ENCODE peak calls at places on chromosomes 16 and 17, in nine cellular contexts. One of them, this sample, is unnamed.

GRCh38 chr17:6556121-6557039 is at the start of gene PITPNM3:
- DNase-seq in HepG2: no peak
- DNase-seq in IMR-90: no peak
- DNase-seq in adrenal gland: peak
- DNase-seq in body of pancreas: peak
- DNase-seq in transverse colon: peak
- DNase-seq in esophagus squamous epithelium: no peak
- DNase-seq in stomach: peak
- DNase-seq in gastrocnemius medialis: no peak
- DNase-seq in this sample: no peak

GRCh38 chr16:69711115-69711740 is 15.1 kb downstream of the NQO1 start:
- DNase-seq in esophagus squamous epithelium: no peak
- DNase-seq in adrenal gland: peak
- DNase-seq in gastrocnemius medialis: no peak
- DNase-seq in HepG2: no peak
- DNase-seq in IMR-90: peak
- DNase-seq in body of pancreas: peak
- DNase-seq in transverse colon: peak
- DNase-seq in stomach: peak
- DNase-seq in this sample: peak

GRCh38 chr17:75832652-75833400 is 11.4 kb downstream of the UNC13D start:
- DNase-seq in body of pancreas: no peak
- DNase-seq in adrenal gland: no peak
- DNase-seq in HepG2: no peak
- DNase-seq in gastrocnemius medialis: no peak
- DNase-seq in IMR-90: no peak
- DNase-seq in esophagus squamous epithelium: no peak
- DNase-seq in transverse colon: no peak
- DNase-seq in stomach: no peak
- DNase-seq in this sample: no peak

GRCh38 chr17:37689317-37689716 is 46.1 kb upstream of the DDX52 start:
- DNase-seq in esophagus squamous epithelium: no peak
- DNase-seq in adrenal gland: no peak
- DNase-seq in gastrocnemius medialis: no peak
- DNase-seq in HepG2: peak
- DNase-seq in transverse colon: no peak
- DNase-seq in IMR-90: no peak
- DNase-seq in body of pancreas: no peak
- DNase-seq in stomach: no peak
- DNase-seq in this sample: no peak

GRCh38 chr17:71900830-71901229 is 220.0 kb upstream of the SOX9 start:
- DNase-seq in transverse colon: no peak
- DNase-seq in HepG2: no peak
- DNase-seq in adrenal gland: no peak
- DNase-seq in stomach: no peak
- DNase-seq in body of pancreas: no peak
- DNase-seq in IMR-90: peak
- DNase-seq in esophagus squamous epithelium: no peak
- DNase-seq in gastrocnemius medialis: no peak
- DNase-seq in this sample: no peak

GRCh38 chr17:30548189-30548588 is 71.0 kb downstream of the GOSR1 start:
- DNase-seq in gastrocnemius medialis: no peak
- DNase-seq in body of pancreas: no peak
- DNase-seq in transverse colon: no peak
- DNase-seq in HepG2: no peak
- DNase-seq in stomach: no peak
- DNase-seq in esophagus squamous epithelium: no peak
- DNase-seq in adrenal gland: no peak
- DNase-seq in IMR-90: no peak
- DNase-seq in this sample: no peak

GRCh38 chr17:40550608-40551007 is 14.7 kb downstream of the CCR7 start:
- DNase-seq in HepG2: no peak
- DNase-seq in esophagus squamous epithelium: no peak
- DNase-seq in transverse colon: peak
- DNase-seq in IMR-90: peak
- DNase-seq in adrenal gland: peak
- DNase-seq in gastrocnemius medialis: peak
- DNase-seq in body of pancreas: peak
- DNase-seq in stomach: peak
- DNase-seq in this sample: peak

GRCh38 chr16:72404299-72404698 is 232.3 kb upstream of the PMFBP1 start:
- DNase-seq in esophagus squamous epithelium: no peak
- DNase-seq in gastrocnemius medialis: no peak
- DNase-seq in adrenal gland: no peak
- DNase-seq in body of pancreas: no peak
- DNase-seq in HepG2: no peak
- DNase-seq in IMR-90: peak
- DNase-seq in transverse colon: no peak
- DNase-seq in stomach: no peak
- DNase-seq in this sample: no peak

GRCh38 chr16:27867122-27868110 is 196.1 kb downstream of the GSG1L start:
- DNase-seq in HepG2: peak
- DNase-seq in IMR-90: peak
- DNase-seq in transverse colon: peak
- DNase-seq in gastrocnemius medialis: no peak
- DNase-seq in adrenal gland: peak
- DNase-seq in body of pancreas: peak
- DNase-seq in stomach: peak
- DNase-seq in esophagus squamous epithelium: no peak
- DNase-seq in this sample: peak

GRCh38 chr17:17837966-17838962 is 1.5 kb upstream of the SREBF1 start:
- DNase-seq in body of pancreas: no peak
- DNase-seq in transverse colon: peak
- DNase-seq in IMR-90: peak
- DNase-seq in gastrocnemius medialis: no peak
- DNase-seq in esophagus squamous epithelium: no peak
- DNase-seq in adrenal gland: peak
- DNase-seq in stomach: no peak
- DNase-seq in HepG2: peak
- DNase-seq in this sample: no peak

GRCh38 chr17:36945959-36946725 is 2.6 kb upstream of the AATF start:
- DNase-seq in gastrocnemius medialis: no peak
- DNase-seq in transverse colon: no peak
- DNase-seq in HepG2: no peak
- DNase-seq in adrenal gland: no peak
- DNase-seq in IMR-90: no peak
- DNase-seq in esophagus squamous epithelium: no peak
- DNase-seq in stomach: no peak
- DNase-seq in body of pancreas: no peak
- DNase-seq in this sample: no peak

DNA sequence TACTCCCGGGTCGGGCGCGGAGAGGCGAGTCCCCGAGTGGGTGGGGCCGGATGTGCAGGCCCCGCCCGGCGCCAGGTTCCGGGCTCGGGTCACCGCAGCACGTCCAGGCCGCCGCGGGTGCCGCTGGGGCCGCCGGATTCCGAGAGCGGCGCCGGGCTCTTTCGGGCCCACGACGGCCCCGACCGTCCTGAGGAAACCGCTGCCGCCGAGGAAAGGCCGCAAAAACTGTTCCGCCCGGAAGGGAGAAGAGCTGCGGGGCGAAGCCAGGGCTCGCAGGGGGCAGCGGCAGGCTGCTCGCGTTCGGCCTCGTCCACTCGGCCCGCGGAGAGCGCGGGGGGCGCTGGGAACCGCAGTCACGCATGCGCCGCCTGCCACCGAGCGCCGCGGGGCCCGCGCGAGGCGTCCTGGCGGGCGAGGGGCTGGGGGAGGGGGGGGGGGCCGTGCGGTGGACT is at the start of gene ZKSCAN2:
- DNase-seq in gastrocnemius medialis: peak
- DNase-seq in transverse colon: peak
- DNase-seq in adrenal gland: peak
- DNase-seq in esophagus squamous epithelium: peak
- DNase-seq in IMR-90: peak
- DNase-seq in HepG2: peak
- DNase-seq in stomach: peak
- DNase-seq in body of pancreas: peak
- DNase-seq in this sample: peak
- TF ChIP-seq POLR2A in gastrocnemius medialis: peak
- TF ChIP-seq POLR2A in transverse colon: peak
- TF ChIP-seq POLR2A in adrenal gland: peak
- TF ChIP-seq POLR2A in esophagus squamous epithelium: no peak
- TF ChIP-seq POLR2A in IMR-90: peak
- TF ChIP-seq POLR2A in HepG2: peak
- TF ChIP-seq POLR2A in stomach: peak
- TF ChIP-seq POLR2A in body of pancreas: peak
- TF ChIP-seq POLR2A in this sample: peak

GRCh38 chr16:10753670-10754069 is 10.0 kb downstream of the NUBP1 start:
- DNase-seq in esophagus squamous epithelium: no peak
- DNase-seq in transverse colon: no peak
- DNase-seq in adrenal gland: no peak
- DNase-seq in stomach: no peak
- DNase-seq in IMR-90: no peak
- DNase-seq in HepG2: no peak
- DNase-seq in gastrocnemius medialis: no peak
- DNase-seq in body of pancreas: no peak
- DNase-seq in this sample: no peak

GRCh38 chr16:10752843-10753523 is 9.3 kb downstream of the NUBP1 start:
- DNase-seq in adrenal gland: peak
- DNase-seq in gastrocnemius medialis: peak
- DNase-seq in IMR-90: no peak
- DNase-seq in body of pancreas: no peak
- DNase-seq in esophagus squamous epithelium: peak
- DNase-seq in HepG2: no peak
- DNase-seq in stomach: peak
- DNase-seq in transverse colon: peak
- DNase-seq in this sample: no peak

GRCh38 chr16:10749680-10750035 is 6.0 kb downstream of the NUBP1 start:
- DNase-seq in esophagus squamous epithelium: no peak
- DNase-seq in stomach: no peak
- DNase-seq in adrenal gland: peak
- DNase-seq in transverse colon: no peak
- DNase-seq in IMR-90: peak
- DNase-seq in HepG2: no peak
- DNase-seq in body of pancreas: no peak
- DNase-seq in gastrocnemius medialis: no peak
- DNase-seq in this sample: no peak

GRCh38 chr16:10750793-10751192 is 7.2 kb downstream of the NUBP1 start:
- DNase-seq in gastrocnemius medialis: no peak
- DNase-seq in stomach: no peak
- DNase-seq in adrenal gland: no peak
- DNase-seq in transverse colon: no peak
- DNase-seq in body of pancreas: no peak
- DNase-seq in esophagus squamous epithelium: no peak
- DNase-seq in HepG2: no peak
- DNase-seq in IMR-90: no peak
- DNase-seq in this sample: no peak

GRCh38 chr16:10751291-10751697 is 7.7 kb downstream of the NUBP1 start:
- DNase-seq in transverse colon: no peak
- DNase-seq in esophagus squamous epithelium: no peak
- DNase-seq in adrenal gland: peak
- DNase-seq in stomach: no peak
- DNase-seq in HepG2: peak
- DNase-seq in IMR-90: no peak
- DNase-seq in body of pancreas: no peak
- DNase-seq in gastrocnemius medialis: no peak
- DNase-seq in this sample: no peak
- H3K27ac ChIP-seq in transverse colon: no peak
- H3K27ac ChIP-seq in esophagus squamous epithelium: no peak
- H3K27ac ChIP-seq in adrenal gland: no peak
- H3K27ac ChIP-seq in stomach: no peak
- H3K27ac ChIP-seq in HepG2: no peak
- H3K27ac ChIP-seq in IMR-90: no peak
- H3K27ac ChIP-seq in body of pancreas: no peak
- H3K27ac ChIP-seq in gastrocnemius medialis: no peak
- H3K27ac ChIP-seq in this sample: no peak

GRCh38 chr16:86285938-86286921 is 224.1 kb upstream of the FOXF1 start:
- DNase-seq in HepG2: no peak
- DNase-seq in stomach: no peak
- DNase-seq in IMR-90: peak
- DNase-seq in gastrocnemius medialis: no peak
- DNase-seq in adrenal gland: no peak
- DNase-seq in transverse colon: no peak
- DNase-seq in esophagus squamous epithelium: no peak
- DNase-seq in body of pancreas: no peak
- DNase-seq in this sample: no peak
- H3K4me3 ChIP-seq in HepG2: no peak
- H3K4me3 ChIP-seq in stomach: peak
- H3K4me3 ChIP-seq in IMR-90: no peak
- H3K4me3 ChIP-seq in gastrocnemius medialis: no peak
- H3K4me3 ChIP-seq in adrenal gland: no peak
- H3K4me3 ChIP-seq in transverse colon: peak
- H3K4me3 ChIP-seq in esophagus squamous epithelium: peak
- H3K4me3 ChIP-seq in body of pancreas: no peak
- H3K4me3 ChIP-seq in this sample: no peak

GRCh38 chr17:80937501-80938356 is 53.9 kb upstream of the CHMP6 start:
- DNase-seq in body of pancreas: no peak
- DNase-seq in esophagus squamous epithelium: no peak
- DNase-seq in HepG2: no peak
- DNase-seq in transverse colon: no peak
- DNase-seq in stomach: no peak
- DNase-seq in gastrocnemius medialis: no peak
- DNase-seq in adrenal gland: peak
- DNase-seq in IMR-90: no peak
- DNase-seq in this sample: peak
- TF ChIP-seq POLR2A in body of pancreas: no peak
- TF ChIP-seq POLR2A in esophagus squamous epithelium: no peak
- TF ChIP-seq POLR2A in HepG2: no peak
- TF ChIP-seq POLR2A in transverse colon: no peak
- TF ChIP-seq POLR2A in stomach: no peak
- TF ChIP-seq POLR2A in gastrocnemius medialis: no peak
- TF ChIP-seq POLR2A in adrenal gland: no peak
- TF ChIP-seq POLR2A in IMR-90: no peak
- TF ChIP-seq POLR2A in this sample: no peak

GRCh38 chr17:1047886-1048470 is 51.0 kb downstream of the TIMM22 start:
- DNase-seq in esophagus squamous epithelium: no peak
- DNase-seq in gastrocnemius medialis: no peak
- DNase-seq in IMR-90: no peak
- DNase-seq in HepG2: no peak
- DNase-seq in stomach: no peak
- DNase-seq in body of pancreas: no peak
- DNase-seq in transverse colon: no peak
- DNase-seq in adrenal gland: no peak
- DNase-seq in this sample: no peak

GRCh38 chr17:1045456-1045855 is 48.5 kb downstream of the TIMM22 start:
- DNase-seq in stomach: no peak
- DNase-seq in adrenal gland: no peak
- DNase-seq in gastrocnemius medialis: no peak
- DNase-seq in IMR-90: no peak
- DNase-seq in transverse colon: no peak
- DNase-seq in esophagus squamous epithelium: no peak
- DNase-seq in body of pancreas: no peak
- DNase-seq in HepG2: no peak
- DNase-seq in this sample: no peak

GRCh38 chr17:1050246-1050995 is 53.5 kb downstream of the TIMM22 start:
- DNase-seq in HepG2: no peak
- DNase-seq in IMR-90: no peak
- DNase-seq in gastrocnemius medialis: no peak
- DNase-seq in adrenal gland: no peak
- DNase-seq in esophagus squamous epithelium: no peak
- DNase-seq in transverse colon: no peak
- DNase-seq in body of pancreas: no peak
- DNase-seq in stomach: no peak
- DNase-seq in this sample: no peak

GRCh38 chr17:1049446-1050225 is 52.7 kb downstream of the TIMM22 start:
- DNase-seq in transverse colon: no peak
- DNase-seq in body of pancreas: no peak
- DNase-seq in gastrocnemius medialis: no peak
- DNase-seq in HepG2: no peak
- DNase-seq in stomach: no peak
- DNase-seq in IMR-90: no peak
- DNase-seq in esophagus squamous epithelium: no peak
- DNase-seq in adrenal gland: no peak
- DNase-seq in this sample: no peak

GRCh38 chr17:1047177-1047885 is 50.4 kb downstream of the TIMM22 start:
- DNase-seq in transverse colon: no peak
- DNase-seq in gastrocnemius medialis: no peak
- DNase-seq in HepG2: no peak
- DNase-seq in IMR-90: peak
- DNase-seq in esophagus squamous epithelium: no peak
- DNase-seq in stomach: no peak
- DNase-seq in body of pancreas: no peak
- DNase-seq in adrenal gland: no peak
- DNase-seq in this sample: no peak
- H3K27ac ChIP-seq in transverse colon: peak
- H3K27ac ChIP-seq in gastrocnemius medialis: no peak
- H3K27ac ChIP-seq in HepG2: no peak
- H3K27ac ChIP-seq in IMR-90: peak
- H3K27ac ChIP-seq in esophagus squamous epithelium: peak
- H3K27ac ChIP-seq in stomach: peak
- H3K27ac ChIP-seq in body of pancreas: no peak
- H3K27ac ChIP-seq in adrenal gland: no peak
- H3K27ac ChIP-seq in this sample: peak